ENCODE peak calls at places on chromosomes 6 and 20, in ten cellular contexts. Q is HuH-7.5; R is endothelial cell of umbilical vein; J is activated naive CD4-positive, alpha-beta T cell; E is B cell; C is naive thymus-derived CD8-positive, alpha-beta T cell; G is neural crest cell; X is stimulated activated CD4-positive, alpha-beta T cell treated with anti-CD3 and anti-CD28 coated beads, Interleukin-1b, Interleukin-23, amount 100 ng/mL, for 1 hour; M is neuronal stem cell; D is activated CD8-positive, alpha-beta memory T cell treated with anti-CD3 and anti-CD28 coated beads, Interleukin-2, amount 50 U/mL, for 48 hours. L is an unnamed sample.
A peak's percentile ranks its signal among the peaks of the same experiment; 100 is the strongest.

GRCh38 chr20:47792021-47792618 is 6.8 kb upstream of the SULF2 start:
- DNase-seq in J (no peak), X (no peak), C (no peak), D (no peak), R (peak; percentile 75), M (no peak), G (no peak), E (no peak), Q (no peak), L (no peak)

GRCh38 chr6:131000544-131000943 is 62.5 kb downstream of the EPB41L2 start:
- DNase-seq in X (no peak), C (no peak), G (no peak), R (no peak), E (no peak), M (no peak), J (no peak), D (no peak), Q (no peak), L (no peak)

GRCh38 chr6:5287205-5287965 is 26.1 kb downstream of the FARS2 start:
- DNase-seq in Q (no peak), M (no peak), E (no peak), R (no peak), G (no peak), X (no peak), D (no peak), J (no peak), C (no peak), L (no peak)

GRCh38 chr20:24836900-24837299 is 112.2 kb upstream of the CST7 start:
- DNase-seq in D (no peak), X (no peak), C (no peak), G (no peak), M (no peak), E (no peak), J (no peak), R (no peak), Q (no peak), L (no peak)

GRCh38 chr6:79269877-79270276 is 35.4 kb upstream of the HMGN3 start:
- DNase-seq in J (no peak), R (peak; percentile 71), D (no peak), C (no peak), X (no peak), M (no peak), E (no peak), G (no peak), Q (no peak), L (no peak)

GRCh38 chr20:14507711-14508110 is 170.3 kb upstream of the FLRT3 start:
- DNase-seq in C (no peak), J (no peak), X (no peak), G (no peak), R (no peak), M (no peak), D (no peak), Q (peak; percentile 47), E (no peak), L (peak; percentile 14)

GRCh38 chr6:82067021-82067420 is 180.5 kb downstream of the IBTK start:
- DNase-seq in R (peak; percentile 73), M (no peak), C (no peak), J (no peak), G (no peak), D (no peak), X (no peak), E (no peak), Q (no peak), L (no peak)

GRCh38 chr6:145891565-145891964 is 72.6 kb downstream of the SHPRH start:
- DNase-seq in M (no peak), C (no peak), D (no peak), Q (no peak), E (no peak), G (no peak), J (no peak), X (no peak), R (no peak), L (no peak)

GRCh38 chr6:36442671-36443497 is at the start of the genes KCTD20 and PXT1:
- DNase-seq in G (peak; percentile 70), R (peak; percentile 81), C (peak; percentile 80), X (peak; percentile 64), J (peak; percentile 79), E (peak; percentile 89), Q (peak; percentile 68), D (peak; percentile 91), M (peak; percentile 78), L (peak; percentile 86)

GRCh38 chr20:45998761-45999160 is 9.9 kb upstream of the MMP9 start:
- DNase-seq in Q (no peak), M (no peak), X (no peak), C (no peak), G (no peak), R (no peak), J (no peak), D (no peak), E (no peak), L (no peak)

L was measured in HepG2.